ENCODE peak calls at places on chromosomes 6 and 20, in six cellular contexts. C, V, Q, T, N and J are unnamed samples.

GRCh38 chr6:135520781-135521180 is 23.2 kb upstream of the AHI1 start:
- DNase-seq in C (peak; percentile 38), N (peak; percentile 39), Q (no peak), T (no peak), V (no peak), J (no peak)

GRCh38 chr20:3545401-3545925 is 74.6 kb downstream of the ATRN start:
- DNase-seq in V (no peak), C (no peak), Q (no peak), T (no peak), N (no peak), J (no peak)

GRCh38 chr6:15621203-15622044 is 41.4 kb downstream of the DTNBP1 start:
- DNase-seq in Q (no peak), V (no peak), N (peak; percentile 11), C (peak; percentile 9), T (no peak), J (no peak)

GRCh38 chr20:10005885-10006284 is 28.9 kb upstream of the ANKEF1 start:
- DNase-seq in V (no peak), C (no peak), T (no peak), N (no peak), Q (no peak), J (no peak)

GRCh38 chr6:154412106-154412820 is 55.7 kb upstream of the IPCEF1 start:
- DNase-seq in T (no peak), C (peak; percentile 36), N (no peak), Q (no peak), V (no peak), J (no peak)

GRCh38 chr6:111680013-111680712 is 74.5 kb upstream of the TRAF3IP2 start:
- DNase-seq in Q (no peak), V (no peak), C (no peak), T (no peak), N (no peak), J (no peak)

GRCh38 chr6:30880563-30881252 is 3.6 kb upstream of the DDR1 start:
- DNase-seq in C (no peak), N (no peak), V (no peak), Q (no peak), T (no peak), J (no peak)

GRCh38 chr6:42598300-42598699 is 34.5 kb downstream of the UBR2 start:
- DNase-seq in T (no peak), Q (no peak), V (no peak), N (no peak), C (no peak), J (no peak)

GRCh38 chr20:47380481-47380880 is 24.0 kb upstream of the ZMYND8 start:
- DNase-seq in N (no peak), Q (no peak), C (no peak), V (no peak), T (no peak), J (no peak)

GRCh38 chr6:74891358-74891811 is 314.5 kb downstream of the COL12A1 start:
- DNase-seq in Q (no peak), T (no peak), C (no peak), N (no peak), V (no peak), J (no peak)

GRCh38 chr20:58751956-58752355 is 59.4 kb downstream of the NPEPL1 start:
- DNase-seq in Q (no peak), V (no peak), N (no peak), T (no peak), C (no peak), J (no peak)

GRCh38 chr6:524803-525202 is 132.1 kb downstream of the HUS1B start:
- DNase-seq in V (no peak), C (no peak), N (no peak), Q (no peak), T (no peak), J (no peak)

GRCh38 chr6:118892248-118893094 is 1.5 kb upstream of the ASF1A start:
- DNase-seq in V (no peak), C (no peak), N (no peak), T (no peak), Q (no peak), J (no peak)

GRCh38 chr6:159879829-159880228 is 11.0 kb upstream of the MAS1 start:
- DNase-seq in Q (no peak), T (no peak), N (no peak), C (no peak), V (no peak), J (no peak)

GRCh38 chr6:162343196-162343901 is 384.2 kb downstream of the PRKN start:
- DNase-seq in N (no peak), C (peak; percentile 13), V (no peak), Q (no peak), T (no peak), J (no peak)

GRCh38 chr20:36162272-36162966 is 7.9 kb downstream of the EPB41L1 start:
- DNase-seq in C (no peak), N (no peak), Q (no peak), T (no peak), V (no peak), J (no peak)

GRCh38 chr6:71724456-71725180 is 161.7 kb upstream of the RIMS1 start:
- DNase-seq in V (no peak), T (no peak), Q (no peak), C (no peak), N (no peak), J (no peak)

GRCh38 chr6:52877168-52877567 is 32.3 kb downstream of the GSTA3 start:
- DNase-seq in V (no peak), Q (no peak), C (peak; percentile 86), T (no peak), N (peak; percentile 90), J (no peak)

GRCh38 chr6:149060985-149061760 is 256.3 kb upstream of the TAB2 start:
- DNase-seq in C (no peak), N (peak; percentile 85), Q (no peak), V (no peak), T (no peak), J (no peak)

GRCh38 chr20:48623176-48623905 is 204.5 kb downstream of the PREX1 start:
- DNase-seq in T (no peak), Q (no peak), C (no peak), N (no peak), V (no peak), J (no peak)

GRCh38 chr6:111988926-111989325 is 65.0 kb upstream of the CCN6 start:
- DNase-seq in Q (no peak), N (no peak), T (no peak), C (no peak), V (no peak), J (no peak)

GRCh38 chr20:3203315-3204123 is 963 bp downstream of the DDRGK1 start:
- DNase-seq in C (peak; percentile 45), V (no peak), T (peak; percentile 30), N (no peak), Q (peak; percentile 21), J (peak; percentile 17)

GRCh38 chr6:146598785-146599405 is at the start of gene ADGB:
- DNase-seq in C (peak; percentile 65), T (no peak), N (peak; percentile 49), Q (no peak), V (no peak), J (no peak)

GRCh38 chr6:121791396-121792315 is 356.2 kb downstream of the GJA1 start:
- DNase-seq in Q (no peak), N (no peak), T (no peak), V (no peak), C (peak; percentile 43), J (no peak)

GRCh38 chr6:146847426-146847825 is 248.7 kb downstream of the ADGB start:
- DNase-seq in N (peak; percentile 30), C (no peak), T (no peak), V (no peak), Q (no peak), J (no peak)

GRCh38 chr6:20866038-20866437 is 331.8 kb downstream of the CDKAL1 start:
- DNase-seq in C (no peak), N (no peak), T (no peak), Q (no peak), V (no peak), J (no peak)

GRCh38 chr20:57900226-57900905 is 190.6 kb upstream of the PMEPA1 start:
- DNase-seq in N (no peak), V (no peak), C (no peak), Q (no peak), T (no peak), J (no peak)

GRCh38 chr6:6610031-6610591 is 21.6 kb downstream of the LY86 start:
- DNase-seq in Q (no peak), C (no peak), T (no peak), N (no peak), V (no peak), J (peak; percentile 39)

GRCh38 chr6:154765273-154765672 is 32.1 kb downstream of the SCAF8 start:
- DNase-seq in N (no peak), T (no peak), C (no peak), Q (no peak), V (no peak), J (no peak)

GRCh38 chr6:38161754-38162492 is 342.4 kb downstream of the ZFAND3 start:
- DNase-seq in V (no peak), Q (no peak), N (no peak), C (no peak), T (no peak), J (no peak)

GRCh38 chr20:51631011-51631950 is 88.8 kb upstream of the NFATC2 start:
- DNase-seq in C (peak; percentile 100), V (peak; percentile 25), Q (no peak), N (peak; percentile 99), T (peak; percentile 38), J (no peak)

GRCh38 chr6:87851674-87852260 is 149.7 kb upstream of the AKIRIN2 start:
- DNase-seq in N (no peak), T (no peak), V (no peak), Q (no peak), C (no peak), J (no peak)

GRCh38 chr6:31121131-31121790 is 1.0 kb upstream of the CDSN start:
- DNase-seq in Q (no peak), N (no peak), T (no peak), V (no peak), C (no peak), J (no peak)

GRCh38 chr20:5950271-5951031 is at the start of the genes MCM8 and TRMT6:
- DNase-seq in T (peak; percentile 97), C (peak; percentile 96), V (peak; percentile 85), Q (peak; percentile 88), N (peak; percentile 94), J (peak; percentile 94)

GRCh38 chr6:24205020-24205492 is 79.0 kb downstream of the NRSN1 start:
- DNase-seq in Q (no peak), C (peak; percentile 45), V (no peak), N (peak; percentile 41), T (peak; percentile 5), J (no peak)

GRCh38 chr6:10205120-10205519 is 209.8 kb downstream of the TFAP2A start:
- DNase-seq in N (no peak), C (no peak), Q (no peak), T (no peak), V (no peak), J (no peak)

GRCh38 chr20:38278150-38278549 is 17.6 kb upstream of the KIAA1755 start:
- DNase-seq in C (no peak), N (peak; percentile 94), V (no peak), Q (no peak), T (no peak), J (no peak)

GRCh38 chr6:36633915-36634314 is 39.8 kb downstream of the SRSF3 start:
- DNase-seq in Q (no peak), N (peak; percentile 89), T (no peak), C (no peak), V (no peak), J (no peak)